ENCODE peak calls at places on chromosomes 5 and 9, in six cellular contexts. One of them, this sample, is unnamed.

GRCh38 chr5:14039063-14039462 is 94.6 kb upstream of the DNAH5 start:
- DNase-seq in astrocyte of the hippocampus: no peak
- DNase-seq in HCEC 1CT: peak; percentile 76
- DNase-seq in GM18507: no peak
- DNase-seq in HFFc6: peak; percentile 38
- DNase-seq in NCI-H1694 treated with DMSO at 0.1 percent for 48 hours: no peak
- DNase-seq in this sample: peak; percentile 42

GRCh38 chr5:88279584-88279983 is 10.9 kb upstream of the TMEM161B start:
- DNase-seq in HCEC 1CT: peak; percentile 4
- DNase-seq in astrocyte of the hippocampus: no peak
- DNase-seq in HFFc6: no peak
- DNase-seq in NCI-H1694 treated with DMSO at 0.1 percent for 48 hours: no peak
- DNase-seq in GM18507: no peak
- DNase-seq in this sample: no peak

GRCh38 chr5:42564689-42565356 is 141.6 kb downstream of the GHR start:
- DNase-seq in HCEC 1CT: no peak
- DNase-seq in astrocyte of the hippocampus: no peak
- DNase-seq in HFFc6: no peak
- DNase-seq in GM18507: no peak
- DNase-seq in NCI-H1694 treated with DMSO at 0.1 percent for 48 hours: no peak
- DNase-seq in this sample: no peak

GRCh38 chr9:22206833-22207232 is 197.7 kb upstream of the CDKN2B start:
- DNase-seq in GM18507: no peak
- DNase-seq in HCEC 1CT: no peak
- DNase-seq in NCI-H1694 treated with DMSO at 0.1 percent for 48 hours: no peak
- DNase-seq in HFFc6: no peak
- DNase-seq in astrocyte of the hippocampus: peak; percentile 22
- DNase-seq in this sample: peak; percentile 64

GRCh38 chr9:4099961-4100360 is 199.9 kb downstream of the GLIS3 start:
- DNase-seq in NCI-H1694 treated with DMSO at 0.1 percent for 48 hours: no peak
- DNase-seq in HFFc6: no peak
- DNase-seq in HCEC 1CT: peak; percentile 79
- DNase-seq in astrocyte of the hippocampus: no peak
- DNase-seq in GM18507: no peak
- DNase-seq in this sample: no peak

GRCh38 chr9:4670591-4670990 is 4.3 kb upstream of the SPATA6L start:
- DNase-seq in NCI-H1694 treated with DMSO at 0.1 percent for 48 hours: no peak
- DNase-seq in HCEC 1CT: no peak
- DNase-seq in GM18507: no peak
- DNase-seq in HFFc6: no peak
- DNase-seq in astrocyte of the hippocampus: no peak
- DNase-seq in this sample: no peak

GRCh38 chr5:63963080-63963735 is 963 bp upstream of the HTR1A start:
- DNase-seq in HCEC 1CT: peak; percentile 13
- DNase-seq in astrocyte of the hippocampus: peak; percentile 85
- DNase-seq in NCI-H1694 treated with DMSO at 0.1 percent for 48 hours: peak; percentile 64
- DNase-seq in HFFc6: peak; percentile 39
- DNase-seq in GM18507: no peak
- DNase-seq in this sample: peak; percentile 48

GRCh38 chr5:14146725-14147124 is 3.6 kb downstream of the TRIO start:
- DNase-seq in NCI-H1694 treated with DMSO at 0.1 percent for 48 hours: no peak
- DNase-seq in HCEC 1CT: no peak
- DNase-seq in GM18507: no peak
- DNase-seq in HFFc6: no peak
- DNase-seq in astrocyte of the hippocampus: no peak
- DNase-seq in this sample: no peak

GRCh38 chr9:89999534-90000370 is 394.9 kb downstream of the GADD45G start:
- DNase-seq in GM18507: peak; percentile 67
- DNase-seq in HFFc6: no peak
- DNase-seq in HCEC 1CT: no peak
- DNase-seq in astrocyte of the hippocampus: peak; percentile 67
- DNase-seq in NCI-H1694 treated with DMSO at 0.1 percent for 48 hours: peak; percentile 68
- DNase-seq in this sample: no peak

GRCh38 chr5:151592855-151593408 is 1.8 kb upstream of the FAT2 start:
- DNase-seq in GM18507: no peak
- DNase-seq in HFFc6: no peak
- DNase-seq in NCI-H1694 treated with DMSO at 0.1 percent for 48 hours: no peak
- DNase-seq in HCEC 1CT: no peak
- DNase-seq in astrocyte of the hippocampus: no peak
- DNase-seq in this sample: peak; percentile 71

GRCh38 chr5:104513621-104514020 is 951.0 kb upstream of the NUDT12 start:
- DNase-seq in HFFc6: no peak
- DNase-seq in GM18507: no peak
- DNase-seq in HCEC 1CT: no peak
- DNase-seq in NCI-H1694 treated with DMSO at 0.1 percent for 48 hours: no peak
- DNase-seq in astrocyte of the hippocampus: no peak
- DNase-seq in this sample: no peak

GRCh38 chr9:94933429-94933828 is 206.9 kb downstream of the AOPEP start:
- DNase-seq in HCEC 1CT: no peak
- DNase-seq in GM18507: no peak
- DNase-seq in astrocyte of the hippocampus: peak; percentile 41
- DNase-seq in HFFc6: peak; percentile 70
- DNase-seq in NCI-H1694 treated with DMSO at 0.1 percent for 48 hours: no peak
- DNase-seq in this sample: no peak

GRCh38 chr5:129112295-129112694 is 17.7 kb downstream of the ISOC1 start:
- DNase-seq in HCEC 1CT: peak; percentile 61
- DNase-seq in astrocyte of the hippocampus: no peak
- DNase-seq in NCI-H1694 treated with DMSO at 0.1 percent for 48 hours: no peak
- DNase-seq in HFFc6: no peak
- DNase-seq in GM18507: no peak
- DNase-seq in this sample: no peak

GRCh38 chr5:147017621-147018020 is 139.1 kb upstream of the PPP2R2B start:
- DNase-seq in GM18507: no peak
- DNase-seq in HCEC 1CT: no peak
- DNase-seq in HFFc6: no peak
- DNase-seq in NCI-H1694 treated with DMSO at 0.1 percent for 48 hours: no peak
- DNase-seq in astrocyte of the hippocampus: no peak
- DNase-seq in this sample: no peak

GRCh38 chr9:137055385-137056364 is 1.8 kb upstream of the ENTPD2 start:
- DNase-seq in NCI-H1694 treated with DMSO at 0.1 percent for 48 hours: no peak
- DNase-seq in HCEC 1CT: no peak
- DNase-seq in HFFc6: peak; percentile 32
- DNase-seq in astrocyte of the hippocampus: peak; percentile 96
- DNase-seq in GM18507: no peak
- DNase-seq in this sample: no peak

GRCh38 chr5:134521831-134522230 is 3.6 kb upstream of the JADE2 start:
- DNase-seq in astrocyte of the hippocampus: no peak
- DNase-seq in HCEC 1CT: no peak
- DNase-seq in GM18507: no peak
- DNase-seq in NCI-H1694 treated with DMSO at 0.1 percent for 48 hours: no peak
- DNase-seq in HFFc6: no peak
- DNase-seq in this sample: no peak

GRCh38 chr5:78162253-78162862 is 132.1 kb downstream of the AP3B1 start:
- DNase-seq in HCEC 1CT: peak; percentile 26
- DNase-seq in GM18507: no peak
- DNase-seq in HFFc6: peak; percentile 29
- DNase-seq in astrocyte of the hippocampus: peak; percentile 39
- DNase-seq in NCI-H1694 treated with DMSO at 0.1 percent for 48 hours: peak; percentile 35
- DNase-seq in this sample: no peak

This sample was measured in Caki2.